ENCODE peak calls at places on chromosome 19, in four cellular contexts. M is GM12878, A is HepG2, D is H1. R is an unnamed sample.

GRCh38 chr19:15091918-15092753 is 10.1 kb downstream of the OR1I1 start:
- DNase-seq in M (no peak), A (peak), D (peak), R (peak)

GRCh38 chr19:45475537-45476348 is 7.9 kb downstream of the FOSB start:
- DNase-seq in A (no peak), M (no peak), D (no peak), R (no peak)

GRCh38 chr19:29810504-29810871 is 1.3 kb upstream of the CCNE1 start:
- DNase-seq in M (no peak), A (no peak), D (no peak), R (no peak)

GRCh38 chr19:21940684-21941083 is 70.1 kb downstream of the ZNF208 start:
- DNase-seq in M (no peak), A (no peak), D (no peak), R (no peak)

GRCh38 chr19:38417544-38418506 is 8.2 kb downstream of the RASGRP4 start:
- DNase-seq in A (no peak), D (peak), M (no peak), R (no peak)

GRCh38 chr19:33133438-33134031 is 1.6 kb downstream of the WDR88 start:
- DNase-seq in D (peak), A (peak), M (no peak), R (no peak)

GRCh38 chr19:3125900-3126524 is 9.8 kb upstream of the GNA15 start:
- DNase-seq in D (peak), M (no peak), A (peak), R (no peak)

GRCh38 chr19:58482372-58482771 is 6.2 kb downstream of the ZNF446 start:
- DNase-seq in M (no peak), D (no peak), A (no peak), R (no peak)

GRCh38 chr19:17340871-17341357 is 3.6 kb downstream of the GTPBP3 start:
- DNase-seq in D (no peak), M (no peak), A (peak), R (no peak)

GRCh38 chr19:50497030-50497420 is 14.0 kb downstream of the JOSD2 start:
- DNase-seq in D (no peak), A (no peak), M (no peak), R (no peak)

GRCh38 chr19:36876993-36877938 is 26.6 kb downstream of the ZNF345 start:
- DNase-seq in A (no peak), M (no peak), D (no peak), R (no peak)

GRCh38 chr19:28406966-28407365 is 806.0 kb downstream of the UQCRFS1 start:
- DNase-seq in M (no peak), A (no peak), D (no peak), R (no peak)

GRCh38 chr19:4414144-4414799 is 11.8 kb downstream of the CHAF1A start:
- DNase-seq in A (no peak), D (no peak), M (no peak), R (no peak)

GRCh38 chr19:23822735-23823134 is 64.0 kb upstream of the ZNF681 start:
- DNase-seq in A (no peak), D (no peak), M (no peak), R (no peak)

GRCh38 chr19:31803819-31804446 is 454.7 kb upstream of the TSHZ3 start:
- DNase-seq in D (peak), M (no peak), A (no peak), R (no peak)

GRCh38 chr19:54521022-54521859 is 18.6 kb downstream of the LAIR2 start:
- DNase-seq in D (no peak), A (no peak), M (peak), R (no peak)

GRCh38 chr19:13974073-13974472 is 21.8 kb downstream of the DCAF15 start:
- DNase-seq in A (no peak), M (no peak), D (peak), R (no peak)

GRCh38 chr19:51710163-51710562 is 13.6 kb downstream of the HAS1 start:
- DNase-seq in A (no peak), M (no peak), D (no peak), R (no peak)

GRCh38 chr19:31470229-31470939 is 121.1 kb upstream of the TSHZ3 start:
- DNase-seq in M (no peak), D (no peak), A (no peak), R (no peak)

GRCh38 chr19:41264581-41265375 is 606 bp downstream of the HNRNPUL1 start:
- DNase-seq in M (no peak), D (no peak), A (peak), R (no peak)

GRCh38 chr19:46404039-46404883 is 9.1 kb downstream of the CCDC8 start:
- DNase-seq in A (peak), M (no peak), D (peak), R (no peak)

GRCh38 chr19:19382118-19382517 is 23.4 kb upstream of the GATAD2A start:
- DNase-seq in A (no peak), M (no peak), D (no peak), R (no peak)

GRCh38 chr19:38319421-38320258 is at the start of gene KCNK6:
- DNase-seq in M (no peak), A (no peak), D (peak), R (no peak)

GRCh38 chr19:18388328-18389094 is 2.6 kb downstream of the GDF15 start:
- DNase-seq in M (peak), A (peak), D (peak), R (peak)

GRCh38 chr19:29714953-29715694 is at the start of gene C19orf12:
- DNase-seq in A (peak), D (peak), M (no peak), R (no peak)

GRCh38 chr19:35232912-35233311 is 4.4 kb upstream of the FAM187B start:
- DNase-seq in M (no peak), D (no peak), A (peak), R (no peak)

GRCh38 chr19:44003461-44004134 is 841 bp downstream of the ZNF230 start:
- DNase-seq in A (peak), D (peak), M (no peak), R (no peak)

GRCh38 chr19:18894254-18895037 is 1.5 kb downstream of the CERS1 start:
- DNase-seq in M (no peak), D (peak), A (no peak), R (no peak)

GRCh38 chr19:49468199-49468598 is 5.8 kb upstream of the FLT3LG start:
- DNase-seq in M (no peak), A (no peak), D (no peak), R (no peak)

GRCh38 chr19:19591133-19591825 is 27.2 kb downstream of the PBX4 start:
- DNase-seq in M (peak), A (peak), D (no peak), R (peak)

GRCh38 chr19:29872224-29872731 is 60.5 kb downstream of the CCNE1 start:
- DNase-seq in D (peak), M (no peak), A (no peak), R (no peak)

GRCh38 chr19:51607077-51607476 is 23.1 kb downstream of the SIGLEC5 start:
- DNase-seq in A (no peak), M (peak), D (no peak), R (no peak)

GRCh38 chr19:51546650-51547396 is 15.4 kb upstream of the SIGLEC6 start:
- DNase-seq in A (no peak), D (no peak), M (no peak), R (no peak)

GRCh38 chr19:52138614-52139290 is 986 bp downstream of the ZNF616 start:
- DNase-seq in D (peak), A (peak), M (no peak), R (peak)

GRCh38 chr19:2476451-2477140 is 669 bp downstream of the GADD45B start:
- DNase-seq in M (no peak), D (peak), A (no peak), R (no peak)

GRCh38 chr19:58407658-58408151 is 744 bp upstream of the ZNF584 start:
- DNase-seq in D (no peak), A (peak), M (no peak), R (no peak)

GRCh38 chr19:3897936-3898335 is 17.5 kb downstream of the ATCAY start:
- DNase-seq in A (no peak), M (no peak), D (no peak), R (no peak)

GRCh38 chr19:10662384-10663251 is 8.5 kb downstream of the ILF3 start:
- DNase-seq in A (no peak), D (no peak), M (no peak), R (no peak)
- TF ChIP-seq SUZ12 in A (no peak), D (no peak), M (no peak), R (no peak)

GRCh38 chr19:47781590-47782318 is 3.3 kb downstream of the SELENOW start:
- DNase-seq in M (no peak), A (no peak), D (no peak), R (no peak)

GRCh38 chr19:47790398-47790814 is 11.9 kb downstream of the SELENOW start:
- DNase-seq in A (peak), D (peak), M (no peak), R (peak)

DNA sequence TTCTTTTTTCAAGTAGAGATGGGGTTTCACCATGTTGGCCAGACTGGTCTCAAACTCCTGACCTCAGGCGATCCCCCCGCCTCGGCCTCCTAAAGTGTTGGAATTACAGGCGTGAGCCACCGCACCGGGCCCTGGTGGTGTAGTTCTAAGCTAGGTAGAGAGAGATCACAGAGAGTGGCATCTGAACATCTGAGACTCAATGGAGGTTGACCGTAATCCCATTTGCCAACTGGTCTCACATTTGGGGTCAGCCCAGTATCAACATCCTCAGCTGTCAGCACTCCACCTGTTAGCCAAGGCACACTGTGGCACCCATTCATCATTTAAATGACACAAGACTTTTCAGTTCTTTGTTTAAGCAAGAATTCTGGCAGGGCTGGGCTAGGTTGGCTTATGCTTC is 8.1 kb downstream of the SELENOW start:
- DNase-seq in M (no peak), A (no peak), D (no peak), R (no peak)
- TF ChIP-seq YY1 in M (no peak), A (no peak), D (no peak), R (no peak)

DNA sequence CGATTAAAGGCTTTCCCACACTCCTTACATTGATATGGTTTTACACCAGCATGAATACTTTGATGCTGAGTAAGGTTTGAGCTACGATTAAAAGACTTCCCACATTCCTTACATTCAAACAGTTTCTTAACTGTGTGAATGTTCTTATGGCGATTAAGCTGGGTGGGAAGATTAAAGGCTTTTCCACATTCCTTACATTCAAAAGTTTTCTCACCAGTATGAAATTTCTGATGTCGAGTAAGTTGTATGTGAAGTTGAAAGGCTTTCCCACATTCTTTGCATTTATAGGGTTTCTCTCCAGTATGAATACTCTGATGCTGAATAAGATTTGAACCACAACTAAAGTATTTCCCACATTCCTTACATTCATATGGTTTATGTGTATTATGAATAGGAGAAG is 20.0 kb downstream of the ZNF780B start:
- DNase-seq in M (no peak), A (no peak), D (no peak), R (no peak)
- TF ChIP-seq SUZ12 in M (no peak), A (no peak), D (no peak), R (no peak)

GRCh38 chr19:8086849-8087248 is 34.3 kb downstream of the CCL25 start:
- DNase-seq in D (no peak), A (no peak), M (no peak), R (no peak)

GRCh38 chr19:8083141-8083540 is 30.6 kb downstream of the CCL25 start:
- DNase-seq in D (no peak), M (no peak), A (no peak), R (no peak)

GRCh38 chr19:8085606-8086464 is 33.3 kb downstream of the CCL25 start:
- DNase-seq in D (no peak), A (peak), M (no peak), R (no peak)

GRCh38 chr19:8081569-8082550 is 29.3 kb downstream of the CCL25 start:
- DNase-seq in A (no peak), D (no peak), M (no peak), R (no peak)

GRCh38 chr19:8084152-8084551 is 31.6 kb downstream of the CCL25 start:
- DNase-seq in A (no peak), D (no peak), M (no peak), R (no peak)
- TF ChIP-seq YY1 in A (no peak), D (no peak), M (no peak), R (no peak)

DNA sequence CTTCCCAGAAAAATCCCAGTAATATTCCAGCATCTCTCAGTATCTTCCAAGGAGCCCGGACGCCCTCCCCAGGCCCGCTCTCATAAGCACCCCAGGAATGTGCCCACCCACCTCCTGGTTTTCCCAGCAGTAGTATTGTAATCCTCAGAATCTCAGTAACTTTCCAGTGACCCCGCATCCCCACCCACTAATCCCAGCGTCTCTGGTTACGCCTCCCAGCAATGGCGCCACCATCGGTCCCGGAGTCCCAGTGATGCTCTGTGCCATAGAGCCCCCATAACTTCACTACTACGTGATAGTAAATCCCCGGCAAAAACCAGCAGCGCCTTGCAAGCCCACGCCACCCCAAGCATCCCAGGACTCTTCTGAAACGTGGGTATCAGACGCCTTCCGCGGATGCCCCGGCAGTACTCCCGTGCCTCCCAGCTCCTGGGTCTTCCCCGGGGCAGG is 961 bp upstream of the PNPLA6 start:
- DNase-seq in A (peak), M (no peak), D (peak), R (peak)
- TF ChIP-seq SUZ12 in A (no peak), M (no peak), D (no peak), R (no peak)

DNA sequence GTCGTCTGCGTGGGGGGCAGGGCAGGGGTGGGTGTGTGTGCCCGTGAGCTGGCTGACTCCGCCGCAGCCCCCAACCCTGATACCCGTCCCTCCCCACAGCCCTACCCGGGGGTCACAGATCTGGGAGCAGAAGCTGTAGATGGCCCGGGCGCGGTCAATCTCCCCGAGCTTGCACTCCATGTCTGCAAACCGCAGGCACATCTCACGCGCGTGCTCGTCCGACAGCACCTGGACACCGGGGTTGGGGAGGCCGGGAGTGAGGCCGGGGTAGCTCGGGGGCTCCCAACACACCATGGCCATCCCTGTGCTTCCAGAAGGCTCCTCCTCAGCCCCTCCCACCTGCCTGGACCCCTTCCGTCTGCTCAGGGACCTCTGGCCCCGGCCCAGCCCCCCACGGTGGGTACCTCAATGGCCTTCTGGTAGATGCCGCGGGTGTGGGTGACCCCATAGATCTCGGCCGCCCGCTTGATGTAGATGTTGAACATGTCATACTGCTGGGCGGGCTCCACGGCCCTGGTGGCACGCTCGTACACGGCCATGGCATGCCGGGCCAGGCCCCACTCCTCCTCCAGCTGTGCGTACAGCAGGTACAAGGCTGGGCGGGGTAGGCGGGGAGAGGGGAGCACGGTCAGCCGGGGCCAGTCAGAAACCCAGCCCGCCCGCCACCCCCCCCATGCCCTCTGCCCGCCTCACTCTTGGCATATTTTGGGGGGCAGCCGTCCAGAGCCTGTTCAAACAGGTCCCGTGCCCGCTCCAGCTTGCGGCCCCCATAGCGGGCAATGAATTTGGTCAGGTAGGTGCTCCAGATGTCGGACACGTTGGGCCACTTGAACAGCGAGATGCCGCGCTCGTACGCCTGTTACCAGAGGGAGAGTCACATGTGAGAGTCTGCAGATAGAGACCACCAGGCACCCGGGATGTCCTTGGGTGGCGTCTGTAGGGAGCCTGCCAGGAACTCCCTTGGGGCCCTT is 8.6 kb downstream of the XAB2 start:
- DNase-seq in A (no peak), M (no peak), D (no peak), R (no peak)
- TF ChIP-seq YY1 in A (no peak), M (no peak), D (no peak), R (no peak)

DNA sequence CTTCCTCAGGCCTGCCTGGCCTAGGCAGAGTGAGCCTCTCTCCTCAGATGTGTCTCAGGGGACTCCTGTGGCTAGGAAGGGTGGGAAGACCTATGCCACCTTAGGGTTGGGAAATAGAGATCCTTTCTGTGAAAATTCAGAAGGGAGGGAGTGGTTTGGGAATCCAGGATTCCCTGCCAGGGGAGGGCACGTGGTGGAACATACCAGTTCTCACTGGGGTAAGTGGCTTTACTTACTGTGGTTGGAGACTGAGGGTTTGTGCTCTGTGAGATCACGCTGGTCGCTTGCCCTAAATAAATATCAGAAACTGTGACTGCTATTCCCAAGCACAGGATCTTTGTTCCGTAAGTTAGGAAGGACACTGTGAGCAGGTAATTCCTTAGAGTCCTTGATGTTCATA is 16.9 kb downstream of the CEACAM1 start:
- DNase-seq in D (peak), A (no peak), M (no peak), R (no peak)
- TF ChIP-seq SUZ12 in D (no peak), A (no peak), M (no peak), R (no peak)

DNA sequence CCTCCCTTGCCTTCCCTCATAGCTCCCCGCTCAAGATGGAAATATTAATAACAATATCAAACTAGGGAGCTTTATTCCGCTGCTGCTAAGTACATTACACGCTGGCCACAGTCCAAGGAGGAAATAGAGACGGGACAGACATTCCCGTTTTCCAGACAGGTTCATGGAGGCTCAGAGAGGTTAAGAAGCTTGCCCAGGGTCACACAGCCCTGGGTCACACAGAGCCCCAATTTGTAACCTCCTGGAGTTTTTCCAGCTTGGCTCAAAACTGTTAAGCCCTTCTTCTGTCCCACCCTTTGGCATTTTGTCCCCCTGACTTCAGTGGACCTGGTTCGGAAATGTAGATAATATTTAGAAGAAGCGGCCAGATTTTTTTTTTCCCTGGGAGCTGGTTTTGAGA is 2.0 kb downstream of the BICRA start:
- DNase-seq in D (no peak), M (no peak), A (no peak), R (no peak)
- TF ChIP-seq YY1 in D (no peak), M (no peak), A (no peak), R (no peak)

GRCh38 chr19:40165362-40165937 is 25.8 kb upstream of the MAP3K10 start:
- DNase-seq in M (no peak), D (peak), A (peak), R (peak)
- TF ChIP-seq SUZ12 in M (no peak), D (no peak), A (no peak), R (no peak)